ENCODE peak calls at places on chromosomes 5 and 9, in four cellular contexts. One of them, this sample, is unnamed.

GRCh38 chr5:113748403-113748802 is 234.9 kb downstream of the YTHDC2 start:
- DNase-seq in mammary epithelial cell: peak
- DNase-seq in PC-9: no peak
- DNase-seq in PC-3: peak
- DNase-seq in this sample: peak

GRCh38 chr5:77461287-77461686 is 30.8 kb downstream of the WDR41 start:
- DNase-seq in mammary epithelial cell: no peak
- DNase-seq in PC-9: no peak
- DNase-seq in PC-3: no peak
- DNase-seq in this sample: no peak

GRCh38 chr9:137114613-137115393 is at the start of gene DPP7:
- DNase-seq in mammary epithelial cell: peak
- DNase-seq in PC-9: peak
- DNase-seq in PC-3: peak
- DNase-seq in this sample: no peak

GRCh38 chr9:109020581-109020980 is 7.3 kb upstream of the CTNNAL1 start:
- DNase-seq in mammary epithelial cell: no peak
- DNase-seq in PC-9: no peak
- DNase-seq in PC-3: no peak
- DNase-seq in this sample: no peak

GRCh38 chr9:116639251-116639741 is 47.8 kb upstream of the TRIM32 start:
- DNase-seq in mammary epithelial cell: no peak
- DNase-seq in PC-9: no peak
- DNase-seq in PC-3: no peak
- DNase-seq in this sample: no peak

GRCh38 chr9:35726876-35727438 is 5.0 kb downstream of the TLN1 start:
- DNase-seq in mammary epithelial cell: peak
- DNase-seq in PC-9: no peak
- DNase-seq in PC-3: peak
- DNase-seq in this sample: no peak

GRCh38 chr5:53826503-53826902 is 266.1 kb downstream of the NDUFS4 start:
- DNase-seq in mammary epithelial cell: no peak
- DNase-seq in PC-9: no peak
- DNase-seq in PC-3: no peak
- DNase-seq in this sample: no peak

GRCh38 chr5:35183243-35183955 is 46.9 kb downstream of the PRLR start:
- DNase-seq in mammary epithelial cell: peak
- DNase-seq in PC-9: peak
- DNase-seq in PC-3: peak
- DNase-seq in this sample: no peak

GRCh38 chr5:11130111-11130510 is 369.1 kb upstream of the DAP start:
- DNase-seq in mammary epithelial cell: no peak
- DNase-seq in PC-9: no peak
- DNase-seq in PC-3: no peak
- DNase-seq in this sample: no peak

GRCh38 chr9:98096091-98096490 is 22.9 kb downstream of the TRIM14 start:
- DNase-seq in mammary epithelial cell: no peak
- DNase-seq in PC-9: no peak
- DNase-seq in PC-3: no peak
- DNase-seq in this sample: no peak

GRCh38 chr5:103262422-103262871 is 3.9 kb downstream of the MACIR start:
- DNase-seq in mammary epithelial cell: no peak
- DNase-seq in PC-9: no peak
- DNase-seq in PC-3: peak
- DNase-seq in this sample: no peak

GRCh38 chr9:71783120-71783523 is 14.8 kb upstream of the CEMIP2 start:
- DNase-seq in mammary epithelial cell: peak
- DNase-seq in PC-9: peak
- DNase-seq in PC-3: peak
- DNase-seq in this sample: peak

GRCh38 chr5:142660731-142661130 is 25.2 kb downstream of the FGF1 start:
- DNase-seq in mammary epithelial cell: no peak
- DNase-seq in PC-9: no peak
- DNase-seq in PC-3: no peak
- DNase-seq in this sample: no peak

GRCh38 chr9:91755761-91756638 is 194.0 kb downstream of the ROR2 start:
- DNase-seq in mammary epithelial cell: no peak
- DNase-seq in PC-9: no peak
- DNase-seq in PC-3: no peak
- DNase-seq in this sample: no peak
- H3K27ac ChIP-seq in mammary epithelial cell: no peak
- H3K27ac ChIP-seq in PC-9: no peak
- H3K27ac ChIP-seq in PC-3: no peak
- H3K27ac ChIP-seq in this sample: no peak

DNA sequence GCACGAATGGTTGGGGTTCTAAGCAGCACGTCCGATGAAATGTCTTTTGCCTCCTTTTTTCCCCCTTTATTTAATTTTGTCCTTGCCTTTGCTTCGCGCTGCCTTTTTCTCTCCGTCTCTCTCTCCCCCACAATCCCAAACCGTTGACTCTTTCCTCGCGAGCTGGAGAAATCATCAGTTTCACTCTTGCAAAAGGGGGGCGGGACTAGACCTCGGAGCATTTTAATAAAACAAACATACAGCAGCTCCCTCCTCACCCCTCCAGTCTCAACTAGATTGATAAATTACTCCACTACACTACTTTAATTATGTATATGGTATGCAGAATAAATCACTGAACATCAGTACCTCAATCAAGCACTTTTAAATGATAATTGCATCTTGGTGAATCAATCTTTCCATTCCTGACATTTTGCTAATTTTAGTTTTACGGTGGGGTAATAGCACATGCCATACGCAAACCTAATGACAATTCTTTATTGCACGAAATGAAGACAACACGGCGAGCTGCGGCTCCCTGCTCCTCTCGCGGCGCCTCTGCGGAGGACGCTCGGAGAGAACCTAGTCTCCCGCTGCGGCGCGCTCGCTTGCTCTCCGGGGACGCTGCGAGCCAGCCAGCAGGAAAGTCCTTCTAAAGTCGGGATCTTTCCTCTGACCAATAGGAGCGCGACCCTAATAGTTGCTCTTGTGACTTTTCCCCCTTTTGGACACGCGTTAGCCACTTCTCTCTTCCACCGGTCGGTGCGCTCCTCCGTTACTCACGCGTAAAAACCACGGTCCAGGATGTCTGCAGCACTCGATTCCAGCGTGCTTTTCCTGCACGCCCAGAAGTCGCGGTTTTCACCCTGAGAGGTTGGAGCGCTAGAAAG is 816 bp upstream of the MEF2C start:
- DNase-seq in mammary epithelial cell: peak
- DNase-seq in PC-9: peak
- DNase-seq in PC-3: peak
- DNase-seq in this sample: no peak
- H3K27ac ChIP-seq in mammary epithelial cell: no peak
- H3K27ac ChIP-seq in PC-9: peak
- H3K27ac ChIP-seq in PC-3: peak
- H3K27ac ChIP-seq in this sample: peak

GRCh38 chr5:78500028-78500427 is 139.6 kb downstream of the SCAMP1 start:
- DNase-seq in mammary epithelial cell: no peak
- DNase-seq in PC-9: no peak
- DNase-seq in PC-3: no peak
- DNase-seq in this sample: no peak
- H3K27ac ChIP-seq in mammary epithelial cell: no peak
- H3K27ac ChIP-seq in PC-9: no peak
- H3K27ac ChIP-seq in PC-3: no peak
- H3K27ac ChIP-seq in this sample: no peak

GRCh38 chr9:113186241-113186755 is 34.8 kb downstream of the FKBP15 start:
- DNase-seq in mammary epithelial cell: no peak
- DNase-seq in PC-9: no peak
- DNase-seq in PC-3: no peak
- DNase-seq in this sample: no peak

GRCh38 chr9:113184509-113184908 is 33.7 kb downstream of the SLC31A2 start:
- DNase-seq in mammary epithelial cell: peak
- DNase-seq in PC-9: no peak
- DNase-seq in PC-3: peak
- DNase-seq in this sample: peak

GRCh38 chr9:113184089-113184488 is 33.3 kb downstream of the SLC31A2 start:
- DNase-seq in mammary epithelial cell: peak
- DNase-seq in PC-9: no peak
- DNase-seq in PC-3: no peak
- DNase-seq in this sample: no peak

GRCh38 chr9:113185271-113185670 is 34.5 kb downstream of the SLC31A2 start:
- DNase-seq in mammary epithelial cell: no peak
- DNase-seq in PC-9: no peak
- DNase-seq in PC-3: no peak
- DNase-seq in this sample: no peak

GRCh38 chr9:113187935-113188595 is 33.0 kb downstream of the FKBP15 start:
- DNase-seq in mammary epithelial cell: peak
- DNase-seq in PC-9: peak
- DNase-seq in PC-3: peak
- DNase-seq in this sample: peak
- H3K27ac ChIP-seq in mammary epithelial cell: peak
- H3K27ac ChIP-seq in PC-9: peak
- H3K27ac ChIP-seq in PC-3: peak
- H3K27ac ChIP-seq in this sample: peak

GRCh38 chr9:21966140-21966851 is 27.9 kb downstream of the CDKN2A start:
- DNase-seq in mammary epithelial cell: no peak
- DNase-seq in PC-9: no peak
- DNase-seq in PC-3: no peak
- DNase-seq in this sample: no peak

GRCh38 chr9:21964925-21965385 is 29.2 kb downstream of the CDKN2A start:
- DNase-seq in mammary epithelial cell: peak
- DNase-seq in PC-9: no peak
- DNase-seq in PC-3: peak
- DNase-seq in this sample: peak

GRCh38 chr9:21967169-21967568 is 27.0 kb downstream of the CDKN2A start:
- DNase-seq in mammary epithelial cell: no peak
- DNase-seq in PC-9: no peak
- DNase-seq in PC-3: no peak
- DNase-seq in this sample: no peak

GRCh38 chr9:21967707-21968106 is 26.5 kb downstream of the CDKN2A start:
- DNase-seq in mammary epithelial cell: no peak
- DNase-seq in PC-9: no peak
- DNase-seq in PC-3: no peak
- DNase-seq in this sample: no peak

DNA sequence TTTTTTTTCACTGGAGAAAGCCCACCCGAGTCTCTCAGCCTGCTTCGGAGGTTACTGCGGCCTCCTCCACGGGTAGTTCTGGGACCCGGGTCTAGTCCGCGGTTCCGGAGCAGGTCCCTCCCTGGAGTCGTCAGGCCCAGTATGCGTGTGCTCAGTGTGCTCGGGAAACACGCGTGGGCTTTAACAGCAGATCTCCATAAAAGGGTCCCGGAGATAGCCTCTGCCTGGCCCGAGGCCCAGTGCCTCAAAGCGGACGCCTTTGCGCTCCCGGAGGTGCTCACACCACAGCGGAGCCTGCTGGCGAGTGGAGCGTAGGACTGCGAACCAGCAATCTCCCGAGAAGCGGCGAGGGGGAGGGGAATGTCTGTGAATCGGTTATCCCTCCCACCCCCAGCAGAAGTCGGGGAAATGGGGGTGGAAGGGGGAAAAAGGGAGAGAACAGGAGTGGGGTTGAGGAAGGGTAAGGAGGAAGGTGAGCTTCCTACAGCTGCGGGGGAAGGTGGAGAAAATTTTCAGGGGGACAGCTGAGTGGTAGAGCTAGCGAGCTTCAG is 28.7 kb downstream of the CDKN2A start:
- DNase-seq in mammary epithelial cell: peak
- DNase-seq in PC-9: peak
- DNase-seq in PC-3: peak
- DNase-seq in this sample: peak
- H3K27ac ChIP-seq in mammary epithelial cell: no peak
- H3K27ac ChIP-seq in PC-9: no peak
- H3K27ac ChIP-seq in PC-3: peak
- H3K27ac ChIP-seq in this sample: peak

DNA sequence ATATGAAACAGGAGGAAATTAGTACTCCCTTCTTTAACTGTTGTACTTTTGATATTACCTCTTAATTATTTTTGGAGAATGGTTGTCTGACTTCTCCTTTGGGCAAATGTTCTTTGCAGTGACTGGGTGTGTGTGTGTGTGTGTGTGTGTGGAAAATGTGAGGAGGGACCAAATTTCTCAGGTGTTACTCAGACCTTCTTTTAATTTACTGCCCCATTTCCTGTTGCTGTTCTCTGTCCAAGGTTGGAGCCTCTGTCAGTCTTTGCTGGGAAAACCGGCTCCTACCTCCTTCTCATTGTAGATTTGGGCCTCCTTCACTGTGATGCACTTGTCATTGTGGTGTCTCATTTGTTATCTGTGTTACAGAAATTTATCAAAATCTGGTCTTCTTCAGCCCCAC is 68.4 kb downstream of the PBX3 start:
- DNase-seq in mammary epithelial cell: peak
- DNase-seq in PC-9: peak
- DNase-seq in PC-3: peak
- DNase-seq in this sample: peak
- H3K27ac ChIP-seq in mammary epithelial cell: no peak
- H3K27ac ChIP-seq in PC-9: no peak
- H3K27ac ChIP-seq in PC-3: no peak
- H3K27ac ChIP-seq in this sample: no peak

DNA sequence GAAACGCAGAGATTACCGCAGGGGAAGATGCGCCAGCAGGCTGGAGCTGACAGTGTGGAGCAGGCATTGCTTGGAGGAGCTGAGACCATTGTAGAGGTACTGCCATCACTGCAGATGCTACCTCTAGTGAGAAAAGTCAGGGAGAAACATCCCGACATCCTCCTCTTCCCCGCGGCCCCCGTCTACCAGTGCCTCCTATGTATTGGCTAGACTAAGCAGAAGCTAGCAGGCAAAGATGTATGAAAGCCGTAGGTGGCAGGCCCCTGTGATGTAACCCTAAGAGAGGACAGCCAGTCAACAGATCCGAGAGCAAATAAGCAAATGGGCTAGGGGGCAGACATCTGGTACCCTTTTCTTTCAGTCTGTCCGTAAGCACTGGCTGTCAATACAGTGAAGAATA is 115.5 kb upstream of the ACTBL2 start:
- DNase-seq in mammary epithelial cell: no peak
- DNase-seq in PC-9: no peak
- DNase-seq in PC-3: no peak
- DNase-seq in this sample: no peak
- H3K27ac ChIP-seq in mammary epithelial cell: no peak
- H3K27ac ChIP-seq in PC-9: no peak
- H3K27ac ChIP-seq in PC-3: peak
- H3K27ac ChIP-seq in this sample: no peak

DNA sequence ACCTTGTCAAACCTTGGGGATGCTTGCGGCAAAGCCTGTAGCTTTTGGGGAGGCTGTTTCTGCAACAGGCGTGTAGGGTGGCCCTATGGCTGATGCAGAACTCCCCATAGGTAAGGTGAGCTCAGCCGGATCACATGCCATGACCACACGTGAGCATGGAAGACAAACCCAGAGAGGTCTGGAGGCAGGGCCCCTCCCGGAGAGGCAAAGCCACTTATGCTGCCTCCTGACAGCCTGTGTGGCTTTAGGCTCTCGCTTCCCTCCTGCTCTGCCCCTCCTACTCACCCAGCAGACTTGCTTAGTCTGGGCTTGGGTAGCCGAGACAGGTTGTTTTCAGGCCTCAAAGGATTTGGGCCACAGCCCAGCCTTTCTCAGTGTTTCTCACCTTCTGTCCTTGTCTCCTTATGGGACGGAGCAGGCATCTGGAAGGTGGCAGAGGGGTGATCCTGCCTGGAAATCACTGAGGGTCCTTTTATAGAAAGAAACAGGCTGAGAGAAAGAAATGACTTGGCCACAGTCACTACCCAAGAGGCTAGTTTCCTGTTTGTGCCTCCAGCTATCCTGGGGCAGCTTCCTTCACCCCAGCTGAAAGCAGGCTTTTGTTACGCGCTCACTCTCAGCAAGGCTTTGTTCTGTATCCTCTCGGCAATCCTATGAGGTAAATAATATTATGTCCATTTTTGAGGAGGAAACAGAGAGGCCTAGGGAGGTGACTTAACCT is 89.9 kb downstream of the DAB2IP start:
- DNase-seq in mammary epithelial cell: peak
- DNase-seq in PC-9: no peak
- DNase-seq in PC-3: no peak
- DNase-seq in this sample: no peak
- H3K27ac ChIP-seq in mammary epithelial cell: peak
- H3K27ac ChIP-seq in PC-9: peak
- H3K27ac ChIP-seq in PC-3: no peak
- H3K27ac ChIP-seq in this sample: peak